ENCODE peak calls at places on chromosomes 4 and X, in four cellular contexts. A is PC-9, J is right atrium auricular region, P is K562. M is an unnamed sample.

GRCh38 chr4:115781528-115782146 is 668.2 kb upstream of the NDST4 start:
- DNase-seq in A (no peak), J (no peak), P (no peak), M (no peak)

GRCh38 chr4:114563536-114564315 is 34.9 kb upstream of the UGT8 start:
- DNase-seq in A (no peak), J (no peak), P (no peak), M (peak; percentile 81)

GRCh38 chrX:151899622-151900021 is 13.1 kb upstream of the MAGEA4 start:
- DNase-seq in A (no peak), J (no peak), P (no peak), M (no peak)

GRCh38 chrX:70444326-70445196 is at the start of gene DLG3:
- DNase-seq in A (no peak), J (no peak), P (peak; percentile 57), M (no peak)

GRCh38 chrX:30215357-30215843 is at the start of gene MAGEB2:
- DNase-seq in A (no peak), J (no peak), P (peak; percentile 84), M (no peak)

GRCh38 chr4:75671802-75672421 is 1.3 kb downstream of the G3BP2 start:
- DNase-seq in A (no peak), J (no peak), P (no peak), M (no peak)

GRCh38 chrX:110182362-110182761 is 135.5 kb downstream of the AMMECR1 start:
- DNase-seq in A (no peak), J (no peak), P (no peak), M (no peak)

GRCh38 chrX:39774804-39775112 is 323.0 kb downstream of the BCOR start:
- DNase-seq in A (no peak), J (no peak), P (no peak), M (no peak)

GRCh38 chr4:98574816-98575215 is 83.6 kb downstream of the TSPAN5 start:
- DNase-seq in A (no peak), J (no peak), P (no peak), M (no peak)

GRCh38 chr4:76640252-76640925 is 205.4 kb downstream of the SHROOM3 start:
- DNase-seq in A (peak; percentile 41), J (no peak), P (no peak), M (no peak)

GRCh38 chr4:145934434-145935047 is 4.1 kb downstream of the ZNF827 start:
- DNase-seq in A (no peak), J (no peak), P (no peak), M (no peak)

GRCh38 chrX:56726609-56727008 is 2.4 kb upstream of the NBDY start:
- DNase-seq in A (peak; percentile 44), J (no peak), P (peak; percentile 21), M (no peak)

GRCh38 chr4:26931961-26932360 is 71.3 kb downstream of the STIM2 start:
- DNase-seq in A (no peak), J (no peak), P (no peak), M (no peak)

GRCh38 chrX:125203737-125204578 is 115.7 kb upstream of the TEX13C start:
- DNase-seq in A (no peak), J (no peak), P (peak; percentile 10), M (peak; percentile 23)

GRCh38 chr4:125187621-125188176 is 127.1 kb upstream of the FAT4 start:
- DNase-seq in A (no peak), J (no peak), P (no peak), M (peak; percentile 42)

GRCh38 chr4:7186081-7186480 is 6.3 kb upstream of the SORCS2 start:
- DNase-seq in A (no peak), J (no peak), P (peak; percentile 60), M (no peak)

GRCh38 chrX:149003863-149004660 is 501.0 kb downstream of the IDS start:
- DNase-seq in A (no peak), J (no peak), P (no peak), M (no peak)

GRCh38 chr4:78656968-78657445 is 105.4 kb downstream of the ANXA3 start:
- DNase-seq in A (no peak), J (no peak), P (peak; percentile 25), M (no peak)

GRCh38 chr4:54384563-54384962 is 155.5 kb downstream of the PDGFRA start:
- DNase-seq in A (no peak), J (no peak), P (no peak), M (no peak)

GRCh38 chr4:107520368-107520767 is 199.7 kb downstream of the PAPSS1 start:
- DNase-seq in A (no peak), J (no peak), P (no peak), M (no peak)

GRCh38 chr4:117771647-117772337 is 262.5 kb upstream of the NDST3 start:
- DNase-seq in A (no peak), J (no peak), P (no peak), M (no peak)

GRCh38 chr4:169268951-169269781 is 1.6 kb downstream of the SH3RF1 start:
- DNase-seq in A (peak; percentile 67), J (no peak), P (no peak), M (no peak)

GRCh38 chrX:86946569-86946968 is 571.0 kb upstream of the KLHL4 start:
- DNase-seq in A (no peak), J (no peak), P (peak; percentile 5), M (no peak)

GRCh38 chr4:114921790-114922581 is 191.4 kb downstream of the NDST4 start:
- DNase-seq in A (no peak), J (no peak), P (no peak), M (no peak)

GRCh38 chr4:10456270-10457254 is 664 bp downstream of the ZNF518B start:
- DNase-seq in A (no peak), J (no peak), P (peak; percentile 38), M (no peak)

GRCh38 chr4:23233596-23233995 is 540.9 kb downstream of the GBA3 start:
- DNase-seq in A (no peak), J (no peak), P (no peak), M (no peak)

GRCh38 chr4:23234716-23235115 is 542.0 kb downstream of the GBA3 start:
- DNase-seq in A (no peak), J (no peak), P (no peak), M (no peak)

GRCh38 chr4:23237771-23238170 is 545.0 kb downstream of the GBA3 start:
- DNase-seq in A (no peak), J (no peak), P (no peak), M (no peak)

GRCh38 chr4:23234018-23234417 is 541.3 kb downstream of the GBA3 start:
- DNase-seq in A (no peak), J (no peak), P (no peak), M (no peak)

DNA sequence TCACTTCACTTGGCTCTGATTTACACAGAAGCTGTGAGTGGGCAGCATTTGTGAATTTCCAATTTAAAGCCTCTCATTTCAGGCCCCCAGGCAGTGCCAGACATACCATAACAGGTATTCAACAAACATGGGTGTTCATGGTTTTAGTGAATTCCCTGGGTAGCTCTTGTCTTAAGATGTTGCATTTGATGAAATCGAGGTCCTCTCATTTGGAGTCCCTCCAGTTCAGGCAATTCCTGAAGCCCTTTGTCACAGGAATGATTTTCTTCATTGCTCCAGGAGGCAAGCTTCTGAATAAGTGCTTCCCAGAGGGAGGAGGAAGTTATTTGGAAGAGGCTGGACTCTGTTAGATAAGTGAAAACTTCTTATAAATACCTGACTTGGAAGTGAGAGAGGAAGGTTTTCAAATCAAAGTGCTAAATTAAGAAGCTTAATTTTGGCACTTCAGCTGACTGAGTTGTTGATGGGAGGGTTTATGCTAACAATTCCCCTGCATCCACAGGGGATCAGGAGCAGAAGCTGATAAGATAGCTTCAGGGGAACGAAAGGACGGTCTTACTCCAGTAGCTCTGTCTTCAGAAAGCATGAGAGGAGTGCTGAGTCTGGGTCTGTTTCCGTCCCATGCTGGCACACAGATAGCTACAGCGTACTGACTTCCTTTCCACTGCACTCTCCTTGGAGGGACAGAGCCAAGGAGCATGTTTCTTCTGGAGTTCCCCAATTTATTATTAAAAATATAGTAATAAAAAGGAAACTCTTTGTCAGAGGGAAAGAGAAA is 543.1 kb downstream of the GBA3 start:
- DNase-seq in A (no peak), J (no peak), P (no peak), M (no peak)
- TF ChIP-seq CTCF in A (no peak), J (no peak), P (no peak), M (no peak)

GRCh38 chr4:4402966-4403365 is 16.1 kb downstream of the NSG1 start:
- DNase-seq in A (no peak), J (no peak), P (no peak), M (no peak)

GRCh38 chr4:4408132-4408523 is 21.2 kb downstream of the NSG1 start:
- DNase-seq in A (no peak), J (no peak), P (no peak), M (no peak)

GRCh38 chr4:4407299-4408131 is 20.6 kb downstream of the NSG1 start:
- DNase-seq in A (no peak), J (no peak), P (no peak), M (no peak)

GRCh38 chr4:4406455-4407298 is 19.8 kb downstream of the NSG1 start:
- DNase-seq in A (no peak), J (no peak), P (no peak), M (no peak)

DNA sequence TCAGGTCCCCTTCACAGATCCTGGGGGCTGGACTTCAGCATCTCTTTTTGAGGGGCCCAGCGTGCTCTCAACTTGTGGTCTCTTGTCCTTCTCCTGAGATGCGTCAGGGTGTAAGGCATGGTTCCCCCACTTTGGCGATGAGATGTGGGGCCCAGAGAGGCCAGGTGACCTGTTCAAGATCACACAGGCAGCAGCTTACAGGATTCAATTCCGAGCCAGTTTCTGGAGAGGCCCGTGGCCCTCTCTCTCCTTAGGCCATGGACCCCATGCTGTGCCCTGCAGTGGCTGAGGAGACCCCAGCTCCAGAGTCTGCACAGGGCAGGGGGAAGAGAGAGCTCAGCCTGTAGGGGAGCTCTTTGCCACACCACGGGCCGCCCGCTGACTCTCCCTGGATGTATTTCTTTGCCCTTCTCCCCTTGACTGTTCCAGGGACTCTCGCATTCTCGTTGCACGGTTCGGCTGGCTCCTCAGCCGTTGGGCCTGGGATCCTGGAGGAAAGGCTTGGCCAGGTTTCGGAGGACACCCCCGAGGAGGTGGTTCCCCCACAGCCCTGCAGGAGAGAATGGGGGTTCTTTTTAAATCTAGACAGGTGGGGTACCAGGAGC is 18.6 kb downstream of the NSG1 start:
- DNase-seq in A (no peak), J (no peak), P (no peak), M (no peak)
- H3K27me3 ChIP-seq in A (peaks cover 46% of the 10 kb centered on the region), J (no peaks in the 10 kb centered on the region), P (peaks cover 56% of the 10 kb centered on the region), M (peaks cover 37% of the 10 kb centered on the region)

DNA sequence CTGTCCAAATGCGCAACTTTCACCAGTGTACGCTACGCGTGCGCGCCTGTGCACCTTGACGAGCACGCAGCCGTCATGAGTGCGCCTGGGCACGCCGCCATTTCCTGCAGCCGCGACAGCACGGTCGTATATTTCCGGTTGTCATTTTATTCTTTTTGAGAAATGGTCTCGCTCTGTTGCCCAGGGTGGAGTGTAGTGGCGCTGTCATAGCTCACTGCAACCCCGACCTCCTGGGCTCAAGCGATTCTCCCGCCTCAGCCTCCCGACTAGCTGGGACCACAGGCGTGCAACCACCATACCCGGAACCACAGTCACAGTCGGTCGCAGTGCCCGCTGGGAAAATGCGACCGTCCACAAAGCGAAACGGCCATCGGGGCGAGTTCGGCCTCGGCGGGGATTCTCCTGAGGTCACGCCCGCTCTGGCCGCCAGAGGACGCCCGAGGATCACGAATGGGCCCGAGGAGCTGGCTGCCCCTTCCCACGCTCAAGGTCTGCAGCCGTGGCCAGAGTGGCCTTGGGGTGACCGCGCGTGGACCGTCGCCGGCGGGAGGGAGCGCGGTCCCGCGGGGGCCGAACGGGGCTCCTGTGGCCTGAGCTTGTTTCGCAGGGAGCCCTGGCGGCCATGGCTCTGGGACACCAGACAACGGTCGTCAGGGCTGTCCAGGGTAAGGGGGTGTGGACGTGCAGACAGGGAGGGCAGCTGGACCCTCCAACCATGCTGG is 23.7 kb upstream of the PNMA3 start:
- DNase-seq in A (no peak), J (peak; percentile 69), P (peak; percentile 77), M (no peak)
- H3K4me3 ChIP-seq in A (no peak overlapping the region), J (peak overlapping the region; percentile 34), P (no peak overlapping the region), M (peak overlapping the region; percentile 12)

GRCh38 chrX:68685722-68686683 is 38.5 kb downstream of the STARD8 start:
- DNase-seq in A (no peak), J (peak; percentile 70), P (peak; percentile 61), M (no peak)
- TF ChIP-seq CTCF in A (no peak), J (no peak), P (peak; percentile 43), M (peak; percentile 15)